ENCODE peak calls at places on chromosome 2, in nine cellular contexts. U, T, C, O, J, Z, F, V and Y are unnamed samples.

GRCh38 chr2:99613992-99614391 is 124.2 kb upstream of the REV1 start:
- DNase-seq in U (no peak), T (no peak), C (no peak), O (no peak), J (no peak), Z (no peak), F (no peak), V (no peak), Y (no peak)

GRCh38 chr2:201532686-201533304 is 81.3 kb downstream of the STRADB start:
- DNase-seq in U (no peak), T (no peak), C (peak; percentile 77), O (no peak), J (no peak), Z (peak; percentile 81), F (no peak), V (no peak), Y (no peak)

GRCh38 chr2:239945751-239946569 is 79.2 kb downstream of the NDUFA10 start:
- DNase-seq in U (peak; percentile 57), T (no peak), C (no peak), O (peak; percentile 3), J (peak; percentile 3), Z (no peak), F (no peak), V (peak; percentile 40), Y (no peak)

GRCh38 chr2:224901121-224901676 is 141.1 kb downstream of the DOCK10 start:
- DNase-seq in U (no peak), T (no peak), C (no peak), O (no peak), J (no peak), Z (no peak), F (no peak), V (no peak), Y (no peak)

GRCh38 chr2:181790716-181791649 is 100.5 kb upstream of the ITPRID2 start:
- DNase-seq in U (no peak), T (no peak), C (peak; percentile 97), O (no peak), J (no peak), Z (peak; percentile 95), F (no peak), V (no peak), Y (no peak)

GRCh38 chr2:236282406-236282805 is 18.2 kb upstream of the ASB18 start:
- DNase-seq in U (no peak), T (no peak), C (no peak), O (no peak), J (no peak), Z (no peak), F (no peak), V (no peak), Y (no peak)

GRCh38 chr2:211408485-211408884 is 852.1 kb downstream of the CPS1 start:
- DNase-seq in U (no peak), T (no peak), C (peak; percentile 81), O (no peak), J (no peak), Z (no peak), F (no peak), V (no peak), Y (no peak)

GRCh38 chr2:42878581-42878980 is 86.2 kb upstream of the HAAO start:
- DNase-seq in U (no peak), T (no peak), C (peak; percentile 56), O (no peak), J (no peak), Z (no peak), F (no peak), V (no peak), Y (no peak)

GRCh38 chr2:38524580-38524979 is 78.1 kb downstream of the HNRNPLL start:
- DNase-seq in U (no peak), T (no peak), C (no peak), O (no peak), J (no peak), Z (no peak), F (no peak), V (no peak), Y (no peak)

GRCh38 chr2:38526195-38526594 is 76.5 kb downstream of the HNRNPLL start:
- DNase-seq in U (no peak), T (no peak), C (peak; percentile 37), O (no peak), J (no peak), Z (peak; percentile 9), F (no peak), V (no peak), Y (no peak)

GRCh38 chr2:38529208-38529607 is 73.5 kb downstream of the HNRNPLL start:
- DNase-seq in U (no peak), T (no peak), C (no peak), O (no peak), J (no peak), Z (no peak), F (no peak), V (no peak), Y (no peak)

GRCh38 chr2:38527338-38528007 is 75.3 kb downstream of the HNRNPLL start:
- DNase-seq in U (no peak), T (no peak), C (no peak), O (no peak), J (no peak), Z (no peak), F (no peak), V (no peak), Y (no peak)

GRCh38 chr2:38528008-38528442 is 74.7 kb downstream of the HNRNPLL start:
- DNase-seq in U (no peak), T (peak; percentile 33), C (peak; percentile 46), O (peak; percentile 13), J (no peak), Z (peak; percentile 62), F (peak; percentile 49), V (peak; percentile 86), Y (peak; percentile 57)
- H3K4me3 ChIP-seq in U (peak overlapping the region; percentile 60), T (peak overlapping the region; percentile 53), C (peak overlapping the region; percentile 38), O (no peak overlapping the region), J (peak overlapping the region; percentile 40), Z (peak overlapping the region; percentile 77), F (no peak overlapping the region), V (peak overlapping the region; percentile 73), Y (peak overlapping the region; percentile 53)

GRCh38 chr2:85759257-85759613 is 5.4 kb downstream of the ATOH8 start:
- DNase-seq in U (no peak), T (no peak), C (no peak), O (no peak), J (no peak), Z (no peak), F (no peak), V (no peak), Y (no peak)

GRCh38 chr2:85756822-85757435 is 3.1 kb downstream of the ATOH8 start:
- DNase-seq in U (no peak), T (no peak), C (no peak), O (peak; percentile 42), J (no peak), Z (no peak), F (no peak), V (no peak), Y (no peak)

GRCh38 chr2:85757860-85758259 is 4.1 kb downstream of the ATOH8 start:
- DNase-seq in U (no peak), T (no peak), C (no peak), O (no peak), J (no peak), Z (no peak), F (no peak), V (no peak), Y (no peak)

GRCh38 chr2:85760371-85760770 is 6.6 kb downstream of the ATOH8 start:
- DNase-seq in U (no peak), T (no peak), C (no peak), O (no peak), J (no peak), Z (peak; percentile 83), F (no peak), V (no peak), Y (no peak)

DNA sequence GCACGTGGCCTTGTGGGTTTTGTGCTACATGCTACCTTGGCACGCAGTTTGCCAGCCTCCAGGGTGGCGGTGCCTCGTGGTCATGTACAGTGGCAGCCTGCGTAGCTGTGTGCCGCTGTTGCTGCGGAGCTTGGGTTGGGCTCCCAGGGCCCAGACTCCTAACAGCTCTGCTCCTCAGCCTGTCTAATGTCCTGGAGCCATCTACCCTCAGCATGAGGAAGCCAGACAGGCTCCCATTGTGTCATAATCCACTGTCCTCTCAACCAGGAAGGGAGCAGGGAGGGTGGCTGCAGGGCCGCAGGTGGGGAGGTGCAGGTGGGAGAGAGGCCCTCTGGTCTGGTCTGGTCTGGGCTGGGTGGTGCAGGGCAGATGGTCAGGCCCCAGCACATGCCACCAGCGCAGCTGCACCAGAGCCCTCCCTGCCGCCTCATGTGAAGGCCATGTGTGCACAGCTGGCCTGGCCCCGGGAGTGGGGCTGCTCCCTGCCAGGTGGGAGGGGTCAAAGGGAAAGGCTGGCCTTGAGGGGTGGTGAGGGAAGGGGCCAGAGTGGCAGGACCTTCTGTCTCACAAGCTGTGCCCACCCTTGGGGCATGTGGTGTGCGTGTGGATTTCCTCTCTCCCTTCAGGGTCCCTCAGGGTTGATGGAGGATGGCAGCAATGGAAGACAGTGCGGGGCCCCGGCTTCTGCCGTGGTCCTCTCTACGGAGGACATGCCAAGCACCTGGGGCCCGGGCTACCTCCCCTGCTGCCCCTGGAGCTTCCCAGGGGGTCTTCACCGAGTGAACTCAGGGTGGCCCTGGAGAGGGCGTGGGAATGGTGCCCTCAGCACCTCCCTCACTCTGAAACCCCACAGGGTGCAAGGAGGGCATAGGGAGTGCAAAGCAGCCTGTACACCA is 4.8 kb downstream of the ATOH8 start:
- DNase-seq in U (peak; percentile 67), T (no peak), C (no peak), O (peak; percentile 76), J (no peak), Z (no peak), F (no peak), V (no peak), Y (no peak)
- H3K4me1 ChIP-seq in U (peaks cover 76% of the 10 kb centered on the region), T (peaks cover 80% of the 10 kb centered on the region), C (peaks cover 12% of the 10 kb centered on the region), O (peaks cover 51% of the 10 kb centered on the region), J (peaks cover 13% of the 10 kb centered on the region), Z (peaks cover 32% of the 10 kb centered on the region), F (peaks cover 11% of the 10 kb centered on the region), V (peaks cover 19% of the 10 kb centered on the region), Y (peaks cover 10% of the 10 kb centered on the region)

DNA sequence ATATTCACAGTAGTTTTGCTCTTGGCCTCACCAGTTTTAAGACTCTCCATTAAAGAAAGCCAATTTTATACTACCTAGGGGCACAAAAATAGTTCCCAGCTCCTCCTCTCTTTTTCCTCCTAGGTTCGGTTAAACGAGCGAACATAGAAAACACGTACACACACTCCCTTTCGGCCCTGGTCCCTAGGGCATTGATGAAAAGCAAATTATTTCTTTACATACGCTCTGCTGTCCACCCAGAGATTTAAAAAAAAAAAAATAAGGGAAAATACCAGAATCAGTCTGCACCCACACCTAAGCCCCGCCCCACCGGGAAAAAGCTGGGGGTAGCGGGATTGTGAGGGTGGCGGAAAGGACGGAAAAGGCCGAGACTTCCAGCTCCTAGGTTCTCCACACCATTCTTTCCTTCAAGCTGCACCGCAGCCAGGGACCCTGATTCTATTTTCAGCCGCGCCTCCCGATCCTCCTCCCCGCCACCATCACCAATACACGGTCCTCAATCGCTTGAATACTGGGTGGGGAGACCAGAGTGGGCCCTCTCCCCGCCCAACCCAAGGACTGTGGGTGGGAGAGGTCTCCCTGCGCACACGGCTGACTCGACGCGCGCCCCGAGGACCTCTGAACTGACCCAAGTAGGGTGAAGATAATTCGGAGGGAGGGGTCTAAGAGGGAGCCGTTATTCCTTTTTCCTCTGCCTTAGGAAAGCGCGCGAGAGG is 769 bp downstream of the ATF2 start:
- DNase-seq in U (peak; percentile 71), T (peak; percentile 32), C (peak; percentile 40), O (peak; percentile 48), J (peak; percentile 28), Z (peak; percentile 65), F (peak; percentile 53), V (peak; percentile 70), Y (no peak)
- H3K27ac ChIP-seq in U (peak overlapping the region; percentile 93), T (peak overlapping the region; percentile 94), C (peak overlapping the region; percentile 95), O (peak overlapping the region; percentile 86), J (peak overlapping the region; percentile 95), Z (peak overlapping the region; percentile 92), F (peak overlapping the region; percentile 99), V (peak overlapping the region; percentile 91), Y (peak overlapping the region; percentile 95)

DNA sequence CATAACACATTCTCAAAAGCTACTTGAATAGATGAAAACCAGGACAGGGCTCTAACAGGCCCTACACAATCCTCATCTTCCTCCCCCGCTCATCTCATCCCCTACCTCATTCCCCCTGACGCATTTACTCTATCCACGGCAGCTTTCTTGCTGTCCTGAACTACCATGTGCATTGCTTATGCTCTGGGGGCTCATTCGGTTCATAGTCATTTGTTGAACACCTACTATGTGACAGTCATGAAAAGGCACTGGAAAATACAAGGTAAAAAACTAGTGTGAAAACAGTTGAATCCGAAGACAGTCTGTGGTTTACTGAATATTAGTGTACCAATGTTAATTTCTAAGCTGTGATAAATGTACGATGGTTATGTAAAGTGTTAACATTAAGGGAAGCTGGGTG is 797 bp downstream of the EIPR1 start:
- DNase-seq in U (no peak), T (no peak), C (no peak), O (no peak), J (no peak), Z (no peak), F (no peak), V (no peak), Y (no peak)
- H3K4me3 ChIP-seq in U (peak overlapping the region; percentile 94), T (peak overlapping the region; percentile 93), C (peak overlapping the region; percentile 84), O (peak overlapping the region; percentile 75), J (peak overlapping the region; percentile 77), Z (peak overlapping the region; percentile 98), F (no peak overlapping the region), V (peak overlapping the region; percentile 95), Y (peak overlapping the region; percentile 75)